ENCODE peak calls at places on chromosome 2, in eight cellular contexts. B is pancreas, U is T-cell, T is retinal pigment epithelial cell, M is NCI-H1105, A is AG09309, Y is chondrocyte, K is left cardiac atrium. V is an unnamed sample.

GRCh38 chr2:238895901-238896600 is 48.2 kb downstream of the TWIST2 start:
- DNase-seq in T (peak), B (no peak), U (no peak), A (peak), Y (peak), M (no peak), K (peak), V (no peak)

GRCh38 chr2:11784310-11784709 is 37.9 kb downstream of the LPIN1 start:
- DNase-seq in K (no peak), T (no peak), M (no peak), Y (no peak), B (no peak), U (no peak), A (no peak), V (no peak)

GRCh38 chr2:33275689-33276444 is 200.6 kb upstream of the RASGRP3 start:
- DNase-seq in M (no peak), A (peak), K (peak), Y (no peak), T (peak), U (peak), B (no peak), V (peak)

GRCh38 chr2:62478093-62478580 is 27.9 kb downstream of the TMEM17 start:
- DNase-seq in Y (no peak), T (no peak), A (no peak), M (no peak), U (no peak), K (no peak), B (no peak), V (peak)

GRCh38 chr2:132645176-132645575 is 24.8 kb downstream of the LYPD1 start:
- DNase-seq in U (no peak), B (peak), T (no peak), A (no peak), Y (no peak), K (no peak), M (no peak), V (no peak)

GRCh38 chr2:151907286-151907932 is 79.2 kb upstream of the ARL5A start:
- DNase-seq in A (no peak), T (no peak), Y (no peak), M (no peak), U (no peak), B (no peak), K (no peak), V (no peak)

GRCh38 chr2:157587576-157587975 is 41.1 kb downstream of the ACVR1C start:
- DNase-seq in U (no peak), T (no peak), B (no peak), M (no peak), A (no peak), K (no peak), Y (no peak), V (no peak)

GRCh38 chr2:11750422-11750821 is 4.0 kb downstream of the LPIN1 start:
- DNase-seq in M (no peak), T (no peak), K (no peak), B (no peak), A (no peak), U (peak), Y (no peak), V (no peak)

GRCh38 chr2:120237491-120237902 is 14.3 kb upstream of the TMEM185B start:
- DNase-seq in U (no peak), M (no peak), T (no peak), K (no peak), Y (no peak), B (no peak), A (no peak), V (no peak)

GRCh38 chr2:145919507-145919906 is 1399.6 kb upstream of the ZEB2 start:
- DNase-seq in M (no peak), K (no peak), A (no peak), Y (no peak), T (no peak), B (no peak), U (no peak), V (no peak)

GRCh38 chr2:169069341-169069740 is at the start of gene DHRS9:
- DNase-seq in T (peak), B (no peak), U (no peak), Y (no peak), K (no peak), M (no peak), A (no peak), V (peak)

GRCh38 chr2:226478121-226478809 is 321.4 kb downstream of the IRS1 start:
- DNase-seq in U (no peak), M (no peak), T (peak), Y (no peak), A (peak), B (no peak), K (peak), V (no peak)

GRCh38 chr2:68992933-68993332 is 18.5 kb downstream of the GKN1 start:
- DNase-seq in B (no peak), Y (no peak), U (no peak), M (no peak), K (no peak), A (no peak), T (no peak), V (no peak)

GRCh38 chr2:31239842-31240198 is 5.9 kb downstream of the EHD3 start:
- DNase-seq in K (peak), U (no peak), M (no peak), T (peak), Y (no peak), B (no peak), A (no peak), V (no peak)

GRCh38 chr2:105660489-105660888 is 84.2 kb upstream of the NCK2 start:
- DNase-seq in T (no peak), M (no peak), U (no peak), B (no peak), K (no peak), A (no peak), Y (no peak), V (no peak)

GRCh38 chr2:173457366-173457765 is 102.7 kb downstream of the CDCA7 start:
- DNase-seq in A (no peak), M (no peak), T (no peak), K (no peak), U (no peak), B (no peak), Y (no peak), V (no peak)

GRCh38 chr2:218329826-218330651 is 26.6 kb upstream of the CATIP start:
- DNase-seq in B (no peak), T (no peak), U (no peak), M (no peak), K (no peak), Y (no peak), A (no peak), V (no peak)

GRCh38 chr2:47799210-47799609 is 16.3 kb downstream of the MSH6 start:
- DNase-seq in T (no peak), U (no peak), B (no peak), M (no peak), A (no peak), Y (no peak), K (no peak), V (no peak)

GRCh38 chr2:218260742-218261423 is at the start of gene GPBAR1:
- DNase-seq in M (no peak), B (no peak), Y (peak), K (peak), U (no peak), A (no peak), T (no peak), V (no peak)

GRCh38 chr2:77095096-77095495 is 427.1 kb downstream of the LRRTM4 start:
- DNase-seq in T (no peak), B (no peak), A (no peak), U (no peak), Y (no peak), M (no peak), K (no peak), V (no peak)

GRCh38 chr2:236889791-236890704 is 195.6 kb upstream of the COPS8 start:
- DNase-seq in A (no peak), T (no peak), Y (no peak), K (no peak), B (no peak), M (no peak), U (no peak), V (no peak)

GRCh38 chr2:181742908-181743722 is 62.8 kb upstream of the NEUROD1 start:
- DNase-seq in B (no peak), A (peak), K (peak), T (no peak), M (peak), U (peak), Y (no peak), V (peak)

GRCh38 chr2:17961789-17962188 is 83.3 kb downstream of the KCNS3 start:
- DNase-seq in M (no peak), B (no peak), T (no peak), K (no peak), A (no peak), U (no peak), Y (no peak), V (no peak)

GRCh38 chr2:25512707-25513106 is 160.7 kb downstream of the DTNB start:
- DNase-seq in B (no peak), Y (no peak), A (no peak), M (no peak), U (no peak), K (no peak), T (no peak), V (no peak)

GRCh38 chr2:71827973-71828372 is 319.7 kb downstream of the CYP26B1 start:
- DNase-seq in B (no peak), U (no peak), K (no peak), A (no peak), M (no peak), Y (no peak), T (no peak), V (no peak)

GRCh38 chr2:123720760-123721159 is 304.3 kb upstream of the CNTNAP5 start:
- DNase-seq in Y (no peak), A (no peak), U (no peak), K (no peak), T (peak), B (no peak), M (no peak), V (no peak)

GRCh38 chr2:140657657-140658056 is 1473.2 kb downstream of the LRP1B start:
- DNase-seq in A (no peak), U (no peak), Y (no peak), M (no peak), K (no peak), B (no peak), T (peak), V (no peak)

GRCh38 chr2:75640621-75641121 is 5.9 kb upstream of the MRPL19 start:
- DNase-seq in M (peak), K (peak), T (peak), B (peak), Y (no peak), A (peak), U (peak), V (peak)

GRCh38 chr2:174125151-174125550 is 123.2 kb downstream of the OLA1 start:
- DNase-seq in A (no peak), T (no peak), U (no peak), Y (no peak), B (no peak), M (peak), K (no peak), V (no peak)

V was measured in glomerular endothelial cell.